ENCODE peak calls at places on chromosomes 13 and 19, in six cellular contexts. U is GM04503, L is foreskin fibroblast, C is pancreas, X is NCI-H460, H is kidney tubule cell. Z is an unnamed sample.
A peak's percentile ranks its signal among the peaks of the same experiment; 100 is the strongest.

GRCh38 chr13:43939149-43939548 is 59.4 kb downstream of the LACC1 start:
- DNase-seq in C (no peak), L (no peak), H (no peak), X (no peak), U (no peak), Z (no peak)

GRCh38 chr19:6233051-6233826 is 46.5 kb downstream of the MLLT1 start:
- DNase-seq in H (no peak), C (peak; percentile 63), X (no peak), U (no peak), L (peak; percentile 20), Z (no peak)

GRCh38 chr19:18436651-18437478 is 1.1 kb downstream of the ISYNA1 start:
- DNase-seq in H (peak; percentile 86), L (peak; percentile 79), X (no peak), U (no peak), C (peak; percentile 69), Z (peak; percentile 96)

GRCh38 chr19:5086725-5087439 is 118.0 kb downstream of the KDM4B start:
- DNase-seq in X (no peak), L (no peak), C (no peak), U (no peak), H (no peak), Z (peak; percentile 92)

GRCh38 chr13:34085199-34085598 is 267.2 kb downstream of the RFC3 start:
- DNase-seq in U (no peak), L (no peak), H (no peak), X (no peak), C (no peak), Z (no peak)

GRCh38 chr13:66864627-66865026 is 365.5 kb downstream of the PCDH9 start:
- DNase-seq in U (no peak), L (no peak), X (no peak), C (no peak), H (no peak), Z (no peak)

GRCh38 chr19:677601-678380 is 1.6 kb downstream of the FSTL3 start:
- DNase-seq in L (no peak), U (no peak), X (no peak), H (peak; percentile 88), C (no peak), Z (no peak)

GRCh38 chr19:19567391-19567790 is 29.3 kb downstream of the CILP2 start:
- DNase-seq in C (no peak), L (no peak), H (no peak), U (no peak), X (no peak), Z (no peak)

GRCh38 chr19:40229484-40229883 is 3.0 kb upstream of the CCNP start:
- DNase-seq in X (no peak), L (peak; percentile 35), U (peak; percentile 16), C (no peak), H (peak; percentile 92), Z (no peak)

GRCh38 chr19:47284324-47284899 is 9.7 kb downstream of the INAFM1 start:
- DNase-seq in X (peak; percentile 36), C (no peak), H (peak; percentile 68), L (peak; percentile 43), U (no peak), Z (peak; percentile 81)

GRCh38 chr13:66322193-66322592 is 907.9 kb downstream of the PCDH9 start:
- DNase-seq in X (no peak), C (no peak), L (no peak), H (no peak), U (no peak), Z (no peak)

GRCh38 chr19:56837892-56838679 is 2.4 kb downstream of the PEG3 start:
- DNase-seq in H (peak; percentile 81), X (no peak), C (peak; percentile 77), L (no peak), U (no peak), Z (peak; percentile 90)

GRCh38 chr13:42363941-42364612 is 92.1 kb downstream of the AKAP11 start:
- DNase-seq in U (no peak), L (peak; percentile 4), X (no peak), C (no peak), H (peak; percentile 39), Z (no peak)

GRCh38 chr13:25886438-25887214 is 165.2 kb downstream of the SHISA2 start:
- DNase-seq in H (peak; percentile 79), X (no peak), L (peak; percentile 8), C (no peak), U (no peak), Z (no peak)

GRCh38 chr19:5018224-5019015 is 49.5 kb downstream of the KDM4B start:
- DNase-seq in X (no peak), U (no peak), L (peak; percentile 40), C (no peak), H (no peak), Z (no peak)

GRCh38 chr13:49353908-49354307 is 90.0 kb downstream of the CAB39L start:
- DNase-seq in C (no peak), X (no peak), H (no peak), L (no peak), U (no peak), Z (no peak)

GRCh38 chr19:47609885-47610545 is 1.1 kb downstream of the BICRA start:
- DNase-seq in X (no peak), U (no peak), H (peak; percentile 63), L (peak; percentile 45), C (peak; percentile 19), Z (peak; percentile 77)

GRCh38 chr13:48486362-48486761 is 46.5 kb downstream of the RCBTB2 start:
- DNase-seq in L (no peak), U (no peak), X (no peak), C (no peak), H (no peak), Z (no peak)

GRCh38 chr13:79919109-79919508 is 421.8 kb downstream of the SPRY2 start:
- DNase-seq in H (no peak), U (no peak), X (no peak), L (no peak), C (no peak), Z (no peak)

GRCh38 chr19:48639483-48640375 is 2.5 kb upstream of the DBP start:
- DNase-seq in H (no peak), C (no peak), X (no peak), L (no peak), U (no peak), Z (no peak)

GRCh38 chr19:33462112-33462726 is 59.4 kb downstream of the PEPD start:
- DNase-seq in L (no peak), X (no peak), C (no peak), H (no peak), U (no peak), Z (peak; percentile 61)

Z was measured in left kidney.